ENCODE peak calls at places on chromosome 17, in six cellular contexts. U is GM12878, J is H1, A is GM12891, T is HepG2, K is K562. M is an unnamed sample.
A peak's percentile ranks its signal among the peaks of the same experiment; 100 is the strongest.

GRCh38 chr17:50428831-50429424 is 2.9 kb downstream of the ACSF2 start:
- DNase-seq in U (no peak), J (no peak), A (no peak), T (peak; percentile 100), K (no peak), M (no peak)

GRCh38 chr17:67285360-67285759 is 40.4 kb upstream of the HELZ start:
- DNase-seq in U (no peak), J (no peak), A (no peak), T (no peak), K (no peak), M (no peak)

GRCh38 chr17:66272699-66273390 is 29.6 kb upstream of the PRKCA start:
- DNase-seq in U (no peak), J (no peak), A (no peak), T (no peak), K (peak; percentile 46), M (no peak)

GRCh38 chr17:19646788-19647696 is 1.5 kb upstream of the ALDH3A2 start:
- DNase-seq in U (no peak), J (no peak), A (no peak), T (peak; percentile 69), K (no peak), M (no peak)

GRCh38 chr17:13786000-13786598 is 184.4 kb upstream of the HS3ST3A1 start:
- DNase-seq in U (no peak), J (no peak), A (no peak), T (no peak), K (no peak), M (no peak)

GRCh38 chr17:20009052-20009301 is 182 bp upstream of the SPECC1 start:
- DNase-seq in U (no peak), J (no peak), A (no peak), T (no peak), K (peak; percentile 78), M (no peak)

GRCh38 chr17:383771-384621 is 31.4 kb upstream of the RPH3AL start:
- DNase-seq in U (no peak), J (no peak), A (no peak), T (no peak), K (no peak), M (no peak)

GRCh38 chr17:3935825-3936355 is 19.6 kb upstream of the P2RX1 start:
- DNase-seq in U (no peak), J (no peak), A (no peak), T (no peak), K (no peak), M (no peak)

GRCh38 chr17:72338847-72339790 is 218.3 kb downstream of the SOX9 start:
- DNase-seq in U (no peak), J (no peak), A (no peak), T (peak; percentile 97), K (no peak), M (no peak)

GRCh38 chr17:42521036-42521435 is 15.0 kb upstream of the NAGLU start:
- DNase-seq in U (no peak), J (no peak), A (no peak), T (no peak), K (no peak), M (no peak)

GRCh38 chr17:42518046-42518754 is 17.8 kb upstream of the NAGLU start:
- DNase-seq in U (no peak), J (no peak), A (no peak), T (no peak), K (peak; percentile 37), M (no peak)

GRCh38 chr17:42518755-42519545 is 17.1 kb upstream of the NAGLU start:
- DNase-seq in U (no peak), J (no peak), A (no peak), T (peak; percentile 63), K (peak; percentile 72), M (no peak)

GRCh38 chr17:42520540-42520951 is 15.5 kb upstream of the NAGLU start:
- DNase-seq in U (no peak), J (no peak), A (no peak), T (peak; percentile 55), K (peak; percentile 50), M (no peak)

GRCh38 chr17:42519546-42520444 is 16.2 kb upstream of the NAGLU start:
- DNase-seq in U (no peak), J (peak; percentile 51), A (no peak), T (peak; percentile 90), K (no peak), M (no peak)
- TF ChIP-seq POLR2AphosphoS5 in U (no peak), J (no peak), A (no peak), T (no peak), K (no peak), M (no peak)

DNA sequence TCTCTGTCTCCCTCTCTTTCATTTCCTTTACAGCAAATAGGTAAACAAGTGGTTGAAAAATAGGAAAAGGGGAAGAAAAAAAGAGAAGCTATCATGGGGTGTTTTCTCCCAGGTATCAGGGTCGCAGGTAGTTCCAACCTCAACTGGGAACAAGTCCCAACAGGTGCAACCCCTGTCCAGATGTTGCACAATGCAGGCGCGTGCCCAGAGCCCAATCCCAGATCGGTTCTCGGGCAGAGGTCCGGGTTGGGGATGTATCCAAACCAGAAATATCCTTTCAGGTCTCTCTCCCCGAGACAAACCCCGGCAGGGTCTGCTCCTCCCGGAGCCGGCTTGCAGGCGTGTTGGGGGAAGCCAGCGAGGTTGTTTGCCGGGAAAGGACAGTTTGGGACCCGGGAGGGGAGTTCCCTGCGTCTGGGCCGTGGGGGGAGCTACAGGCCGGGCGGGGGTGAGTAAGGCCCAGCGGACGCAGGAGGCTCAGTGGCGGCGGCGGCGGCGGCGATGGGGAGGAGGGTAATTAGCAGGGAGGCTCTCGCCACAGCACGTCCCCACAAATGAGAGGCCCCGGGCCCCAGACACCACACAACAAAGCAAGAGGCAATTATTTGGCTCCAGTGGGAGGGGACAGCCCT is 21.2 kb upstream of the SP6 start:
- DNase-seq in U (no peak), J (no peak), A (no peak), T (no peak), K (no peak), M (no peak)
- TF ChIP-seq TAF1 in U (no peak), J (no peak), A (no peak), T (no peak), K (no peak), M (no peak)

DNA sequence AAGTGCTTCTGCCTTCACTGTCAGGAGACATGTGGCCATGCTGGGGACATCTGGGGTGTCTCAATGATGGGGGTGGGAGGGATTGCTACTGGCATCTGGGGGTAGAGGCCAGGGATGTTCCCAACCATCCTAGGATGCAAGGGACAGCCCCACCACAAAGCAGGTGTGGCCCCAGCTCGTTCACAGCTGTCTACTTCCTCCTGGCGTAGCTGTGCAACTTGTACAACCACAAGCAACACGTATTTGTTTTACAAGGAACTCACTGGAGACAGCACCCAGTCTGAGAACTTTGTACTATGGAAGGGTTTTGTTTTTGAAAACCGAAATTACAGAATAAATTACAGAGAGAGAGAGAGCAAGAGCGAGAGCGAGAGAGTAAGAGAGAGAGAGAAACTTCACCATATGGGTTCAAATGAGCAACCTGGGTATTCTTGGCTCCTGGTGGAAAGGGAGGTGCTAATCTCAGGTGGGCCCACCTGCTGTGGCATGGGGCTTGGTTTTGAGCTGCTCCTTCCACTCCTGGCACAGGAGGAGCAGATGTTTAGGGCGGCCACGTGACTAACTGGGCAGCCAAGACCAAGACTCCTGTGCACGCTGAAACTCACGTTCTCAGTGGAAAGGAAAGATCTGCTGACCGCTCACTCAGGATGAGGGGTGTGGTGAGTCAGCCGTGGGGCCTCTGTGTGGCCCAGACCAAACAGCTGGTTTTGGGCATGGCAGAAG is 17.5 kb upstream of the TNFRSF13B start:
- DNase-seq in U (peak; percentile 87), J (no peak), A (no peak), T (no peak), K (no peak), M (no peak)
- TF ChIP-seq POLR2A in U (no peak), J (no peak), A (no peak), T (no peak), K (no peak), M (peak; percentile 10)

GRCh38 chr17:76492989-76493501 is 8.2 kb downstream of the RHBDF2 start:
- DNase-seq in U (peak; percentile 80), J (no peak), A (peak; percentile 45), T (no peak), K (no peak), M (peak; percentile 63)
- TF ChIP-seq POLR2AphosphoS5 in U (no peak), J (no peak), A (no peak), T (no peak), K (no peak), M (no peak)

DNA sequence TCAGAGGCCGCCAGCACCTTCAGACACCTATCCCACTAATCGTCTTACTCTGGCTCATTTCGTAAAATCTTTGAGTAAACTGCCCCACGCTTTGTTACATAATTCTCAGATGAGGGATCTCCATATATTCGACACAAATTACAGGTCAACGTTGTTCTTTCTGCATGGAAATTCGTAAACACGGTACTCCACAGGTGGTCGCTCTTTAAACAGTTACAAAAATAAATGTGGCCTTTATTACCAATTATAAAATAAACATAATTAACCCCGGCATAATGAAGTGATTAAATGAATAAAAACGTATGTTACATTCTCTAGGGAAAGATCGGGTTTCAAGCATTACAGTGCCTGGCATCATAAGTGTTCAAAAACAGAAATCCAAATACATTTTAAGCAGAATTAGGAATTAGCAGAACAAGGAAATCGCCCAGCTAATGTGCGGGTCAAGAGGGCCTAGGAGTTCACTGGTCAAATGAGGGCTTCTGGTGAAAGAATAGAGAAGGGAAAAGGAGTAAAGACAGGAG is 943 bp upstream of the PIP4K2B start:
- DNase-seq in U (no peak), J (no peak), A (no peak), T (no peak), K (no peak), M (no peak)
- TF ChIP-seq TAF1 in U (no peak), J (no peak), A (no peak), T (no peak), K (no peak), M (no peak)

DNA sequence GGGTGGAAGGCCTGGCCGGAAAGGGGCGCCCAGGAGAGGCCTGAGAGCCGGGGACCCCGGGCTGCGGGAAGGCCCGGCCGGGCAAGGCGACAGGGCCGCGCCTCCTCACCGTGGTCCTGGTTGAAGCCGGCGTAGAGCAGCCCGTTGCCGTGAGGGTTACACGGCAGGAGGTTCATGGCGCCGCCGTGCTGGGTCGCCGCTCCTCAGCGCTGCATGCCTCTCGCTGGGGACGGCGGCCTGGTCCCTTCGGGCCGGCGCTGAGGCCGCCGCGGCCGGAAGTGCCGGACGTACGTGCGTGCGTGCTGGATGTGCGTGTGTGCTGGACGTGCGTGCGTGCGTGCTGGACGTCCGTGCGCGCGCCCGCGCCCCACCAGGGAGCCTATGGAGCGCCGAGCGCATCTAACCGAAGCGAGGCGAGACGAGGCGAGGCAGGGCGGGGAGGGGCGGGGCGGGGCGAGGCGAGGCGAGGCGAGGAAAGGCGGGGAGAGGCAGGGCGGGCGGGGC is at the start of gene WDR45B:
- DNase-seq in U (peak; percentile 80), J (peak; percentile 91), A (peak; percentile 98), T (peak; percentile 94), K (peak; percentile 92), M (peak; percentile 94)
- TF ChIP-seq POLR2A in U (peak; percentile 97), J (peak; percentile 92), A (peak; percentile 93), T (peak; percentile 97), K (peak; percentile 89), M (peak; percentile 94)

M was measured in GM12892.